ENCODE peak calls at places on chromosome 7, in five cellular contexts. G is NCI-H510A treated with DMSO at 0.1 percent for 48 hours, F is glutamatergic neuron, U is kidney tubule cell, M is OCI-M1. T is an unnamed sample.

GRCh38 chr7:27866256-27866655 is 126.3 kb downstream of the TAX1BP1 start:
- DNase-seq in G (no peak), F (no peak), U (no peak), M (no peak), T (no peak)

GRCh38 chr7:27130540-27131389 is at the start of gene HOXA4:
- DNase-seq in G (peak; percentile 76), F (peak; percentile 81), U (peak; percentile 90), M (peak; percentile 90), T (no peak)

GRCh38 chr7:64885520-64886240 is 17.4 kb upstream of the ZNF273 start:
- DNase-seq in G (no peak), F (no peak), U (no peak), M (no peak), T (no peak)

GRCh38 chr7:48035967-48036478 is 680 bp downstream of the C7orf57 start:
- DNase-seq in G (no peak), F (peak; percentile 52), U (peak; percentile 30), M (no peak), T (no peak)

GRCh38 chr7:159091041-159091440 is 53.6 kb downstream of the VIPR2 start:
- DNase-seq in G (no peak), F (no peak), U (no peak), M (no peak), T (no peak)

GRCh38 chr7:17623546-17624185 is 316.6 kb downstream of the SNX13 start:
- DNase-seq in G (no peak), F (no peak), U (no peak), M (no peak), T (no peak)

GRCh38 chr7:30503273-30504212 is 1.1 kb downstream of the GGCT start:
- DNase-seq in G (no peak), F (no peak), U (no peak), M (peak; percentile 12), T (no peak)

GRCh38 chr7:102979670-102980069 is 66.9 kb downstream of the LRRC17 start:
- DNase-seq in G (no peak), F (no peak), U (no peak), M (no peak), T (no peak)

GRCh38 chr7:30511494-30511893 is 6.9 kb upstream of the GGCT start:
- DNase-seq in G (no peak), F (no peak), U (no peak), M (no peak), T (no peak)